ENCODE peak calls at places on chromosomes 6 and 20, in ten cellular contexts. One of them, this sample, is unnamed. For H3K9me3 and H3K36me3, the result is how much of the 10 kb centered on the place peaks cover.

GRCh38 chr20:38863024-38863851 is 57.7 kb downstream of the PPP1R16B start:
- DNase-seq in keratinocyte: no peak
- DNase-seq in endothelial cell of umbilical vein: no peak
- DNase-seq in CD4-positive, CD25-positive, alpha-beta regulatory T cell: peak
- DNase-seq in H1: no peak
- DNase-seq in upper lobe of right lung: no peak
- DNase-seq in tibial artery: no peak
- DNase-seq in cardiac muscle cell: no peak
- DNase-seq in fibroblast of lung: no peak
- DNase-seq in heart left ventricle: no peak
- DNase-seq in this sample: no peak

GRCh38 chr6:17291778-17292177 is 10.6 kb downstream of the RBM24 start:
- DNase-seq in keratinocyte: no peak
- DNase-seq in endothelial cell of umbilical vein: no peak
- DNase-seq in CD4-positive, CD25-positive, alpha-beta regulatory T cell: no peak
- DNase-seq in H1: no peak
- DNase-seq in upper lobe of right lung: no peak
- DNase-seq in tibial artery: no peak
- DNase-seq in cardiac muscle cell: no peak
- DNase-seq in fibroblast of lung: no peak
- DNase-seq in heart left ventricle: peak
- DNase-seq in this sample: no peak

GRCh38 chr20:13302647-13303425 is 81.8 kb downstream of the ISM1 start:
- DNase-seq in keratinocyte: no peak
- DNase-seq in endothelial cell of umbilical vein: peak
- DNase-seq in CD4-positive, CD25-positive, alpha-beta regulatory T cell: no peak
- DNase-seq in H1: no peak
- DNase-seq in upper lobe of right lung: no peak
- DNase-seq in tibial artery: no peak
- DNase-seq in cardiac muscle cell: peak
- DNase-seq in fibroblast of lung: no peak
- DNase-seq in heart left ventricle: no peak
- DNase-seq in this sample: peak

GRCh38 chr20:18705906-18706305 is 107.7 kb upstream of the SCP2D1 start:
- DNase-seq in keratinocyte: no peak
- DNase-seq in endothelial cell of umbilical vein: no peak
- DNase-seq in CD4-positive, CD25-positive, alpha-beta regulatory T cell: no peak
- DNase-seq in H1: no peak
- DNase-seq in upper lobe of right lung: no peak
- DNase-seq in tibial artery: no peak
- DNase-seq in cardiac muscle cell: no peak
- DNase-seq in fibroblast of lung: no peak
- DNase-seq in heart left ventricle: no peak
- DNase-seq in this sample: no peak

GRCh38 chr6:118705799-118706481 is 54.5 kb upstream of the CEP85L start:
- DNase-seq in keratinocyte: no peak
- DNase-seq in endothelial cell of umbilical vein: peak
- DNase-seq in CD4-positive, CD25-positive, alpha-beta regulatory T cell: no peak
- DNase-seq in H1: peak
- DNase-seq in upper lobe of right lung: no peak
- DNase-seq in tibial artery: no peak
- DNase-seq in cardiac muscle cell: peak
- DNase-seq in fibroblast of lung: peak
- DNase-seq in heart left ventricle: peak
- DNase-seq in this sample: peak

GRCh38 chr6:167044696-167045095 is 45.5 kb downstream of the CEP43 start:
- DNase-seq in keratinocyte: no peak
- DNase-seq in endothelial cell of umbilical vein: no peak
- DNase-seq in CD4-positive, CD25-positive, alpha-beta regulatory T cell: no peak
- DNase-seq in H1: no peak
- DNase-seq in upper lobe of right lung: no peak
- DNase-seq in tibial artery: no peak
- DNase-seq in cardiac muscle cell: no peak
- DNase-seq in fibroblast of lung: peak
- DNase-seq in heart left ventricle: peak
- DNase-seq in this sample: no peak

GRCh38 chr6:131206463-131207251 is 71.4 kb downstream of the AKAP7 start:
- DNase-seq in keratinocyte: no peak
- DNase-seq in endothelial cell of umbilical vein: no peak
- DNase-seq in CD4-positive, CD25-positive, alpha-beta regulatory T cell: no peak
- DNase-seq in H1: no peak
- DNase-seq in upper lobe of right lung: no peak
- DNase-seq in tibial artery: no peak
- DNase-seq in cardiac muscle cell: no peak
- DNase-seq in fibroblast of lung: no peak
- DNase-seq in heart left ventricle: no peak
- DNase-seq in this sample: no peak

GRCh38 chr20:57040924-57041323 is 225.5 kb downstream of the BMP7 start:
- DNase-seq in keratinocyte: no peak
- DNase-seq in endothelial cell of umbilical vein: no peak
- DNase-seq in CD4-positive, CD25-positive, alpha-beta regulatory T cell: no peak
- DNase-seq in H1: no peak
- DNase-seq in upper lobe of right lung: no peak
- DNase-seq in tibial artery: no peak
- DNase-seq in cardiac muscle cell: no peak
- DNase-seq in fibroblast of lung: peak
- DNase-seq in heart left ventricle: no peak
- DNase-seq in this sample: no peak

GRCh38 chr6:30836957-30837356 is 47.4 kb upstream of the DDR1 start:
- DNase-seq in keratinocyte: no peak
- DNase-seq in endothelial cell of umbilical vein: no peak
- DNase-seq in CD4-positive, CD25-positive, alpha-beta regulatory T cell: no peak
- DNase-seq in H1: no peak
- DNase-seq in upper lobe of right lung: no peak
- DNase-seq in tibial artery: no peak
- DNase-seq in cardiac muscle cell: no peak
- DNase-seq in fibroblast of lung: peak
- DNase-seq in heart left ventricle: no peak
- DNase-seq in this sample: no peak

GRCh38 chr6:43427406-43428111 is at the start of gene ABCC10:
- DNase-seq in keratinocyte: peak
- DNase-seq in endothelial cell of umbilical vein: peak
- DNase-seq in CD4-positive, CD25-positive, alpha-beta regulatory T cell: peak
- DNase-seq in H1: peak
- DNase-seq in upper lobe of right lung: peak
- DNase-seq in tibial artery: peak
- DNase-seq in cardiac muscle cell: peak
- DNase-seq in fibroblast of lung: peak
- DNase-seq in heart left ventricle: peak
- DNase-seq in this sample: peak

GRCh38 chr6:40688214-40688761 is 101.1 kb upstream of the LRFN2 start:
- DNase-seq in keratinocyte: no peak
- DNase-seq in endothelial cell of umbilical vein: no peak
- DNase-seq in CD4-positive, CD25-positive, alpha-beta regulatory T cell: no peak
- DNase-seq in H1: no peak
- DNase-seq in upper lobe of right lung: no peak
- DNase-seq in tibial artery: no peak
- DNase-seq in cardiac muscle cell: no peak
- DNase-seq in fibroblast of lung: peak
- DNase-seq in heart left ventricle: no peak
- DNase-seq in this sample: no peak

GRCh38 chr6:99521557-99522286 is 6.5 kb upstream of the USP45 start:
- DNase-seq in keratinocyte: no peak
- DNase-seq in endothelial cell of umbilical vein: no peak
- DNase-seq in CD4-positive, CD25-positive, alpha-beta regulatory T cell: no peak
- DNase-seq in H1: no peak
- DNase-seq in upper lobe of right lung: no peak
- DNase-seq in tibial artery: peak
- DNase-seq in cardiac muscle cell: peak
- DNase-seq in fibroblast of lung: peak
- DNase-seq in heart left ventricle: no peak
- DNase-seq in this sample: no peak

GRCh38 chr6:147397306-147397705 is 111.2 kb upstream of the SAMD5 start:
- DNase-seq in keratinocyte: no peak
- DNase-seq in endothelial cell of umbilical vein: no peak
- DNase-seq in CD4-positive, CD25-positive, alpha-beta regulatory T cell: no peak
- DNase-seq in H1: no peak
- DNase-seq in upper lobe of right lung: no peak
- DNase-seq in tibial artery: no peak
- DNase-seq in cardiac muscle cell: no peak
- DNase-seq in fibroblast of lung: peak
- DNase-seq in heart left ventricle: no peak
- DNase-seq in this sample: no peak

GRCh38 chr6:132218063-132218696 is 183.1 kb downstream of the MOXD1 start:
- DNase-seq in keratinocyte: no peak
- DNase-seq in endothelial cell of umbilical vein: peak
- DNase-seq in CD4-positive, CD25-positive, alpha-beta regulatory T cell: no peak
- DNase-seq in H1: no peak
- DNase-seq in upper lobe of right lung: no peak
- DNase-seq in tibial artery: no peak
- DNase-seq in cardiac muscle cell: peak
- DNase-seq in fibroblast of lung: peak
- DNase-seq in heart left ventricle: no peak
- DNase-seq in this sample: no peak

GRCh38 chr6:27452496-27452897 is 20.4 kb downstream of the ZNF184 start:
- DNase-seq in keratinocyte: no peak
- DNase-seq in endothelial cell of umbilical vein: no peak
- DNase-seq in CD4-positive, CD25-positive, alpha-beta regulatory T cell: no peak
- DNase-seq in H1: no peak
- DNase-seq in upper lobe of right lung: no peak
- DNase-seq in tibial artery: no peak
- DNase-seq in cardiac muscle cell: no peak
- DNase-seq in fibroblast of lung: peak
- DNase-seq in heart left ventricle: no peak
- DNase-seq in this sample: peak

GRCh38 chr6:27448456-27448855 is 24.4 kb downstream of the ZNF184 start:
- DNase-seq in keratinocyte: no peak
- DNase-seq in endothelial cell of umbilical vein: no peak
- DNase-seq in CD4-positive, CD25-positive, alpha-beta regulatory T cell: no peak
- DNase-seq in H1: no peak
- DNase-seq in upper lobe of right lung: no peak
- DNase-seq in tibial artery: no peak
- DNase-seq in cardiac muscle cell: no peak
- DNase-seq in fibroblast of lung: no peak
- DNase-seq in heart left ventricle: no peak
- DNase-seq in this sample: no peak

GRCh38 chr6:27451660-27452390 is 21.1 kb downstream of the ZNF184 start:
- DNase-seq in keratinocyte: no peak
- DNase-seq in endothelial cell of umbilical vein: no peak
- DNase-seq in CD4-positive, CD25-positive, alpha-beta regulatory T cell: no peak
- DNase-seq in H1: no peak
- DNase-seq in upper lobe of right lung: no peak
- DNase-seq in tibial artery: no peak
- DNase-seq in cardiac muscle cell: no peak
- DNase-seq in fibroblast of lung: no peak
- DNase-seq in heart left ventricle: no peak
- DNase-seq in this sample: no peak
- H3K9me3 ChIP-seq in keratinocyte: under half
- H3K9me3 ChIP-seq in endothelial cell of umbilical vein: under half
- H3K9me3 ChIP-seq in CD4-positive, CD25-positive, alpha-beta regulatory T cell: half or more
- H3K9me3 ChIP-seq in H1: half or more
- H3K9me3 ChIP-seq in upper lobe of right lung: half or more
- H3K9me3 ChIP-seq in tibial artery: half or more
- H3K9me3 ChIP-seq in cardiac muscle cell: under half
- H3K9me3 ChIP-seq in fibroblast of lung: under half
- H3K9me3 ChIP-seq in heart left ventricle: under half
- H3K9me3 ChIP-seq in this sample: under half

GRCh38 chr20:49592120-49592519 is 24.2 kb upstream of the PTGIS start:
- DNase-seq in keratinocyte: no peak
- DNase-seq in endothelial cell of umbilical vein: no peak
- DNase-seq in CD4-positive, CD25-positive, alpha-beta regulatory T cell: no peak
- DNase-seq in H1: no peak
- DNase-seq in upper lobe of right lung: no peak
- DNase-seq in tibial artery: no peak
- DNase-seq in cardiac muscle cell: no peak
- DNase-seq in fibroblast of lung: no peak
- DNase-seq in heart left ventricle: no peak
- DNase-seq in this sample: no peak
- H3K36me3 ChIP-seq in keratinocyte: under half
- H3K36me3 ChIP-seq in endothelial cell of umbilical vein: under half
- H3K36me3 ChIP-seq in CD4-positive, CD25-positive, alpha-beta regulatory T cell: under half
- H3K36me3 ChIP-seq in H1: under half
- H3K36me3 ChIP-seq in upper lobe of right lung: under half
- H3K36me3 ChIP-seq in tibial artery: under half
- H3K36me3 ChIP-seq in cardiac muscle cell: under half
- H3K36me3 ChIP-seq in fibroblast of lung: under half
- H3K36me3 ChIP-seq in heart left ventricle: under half
- H3K36me3 ChIP-seq in this sample: under half

DNA sequence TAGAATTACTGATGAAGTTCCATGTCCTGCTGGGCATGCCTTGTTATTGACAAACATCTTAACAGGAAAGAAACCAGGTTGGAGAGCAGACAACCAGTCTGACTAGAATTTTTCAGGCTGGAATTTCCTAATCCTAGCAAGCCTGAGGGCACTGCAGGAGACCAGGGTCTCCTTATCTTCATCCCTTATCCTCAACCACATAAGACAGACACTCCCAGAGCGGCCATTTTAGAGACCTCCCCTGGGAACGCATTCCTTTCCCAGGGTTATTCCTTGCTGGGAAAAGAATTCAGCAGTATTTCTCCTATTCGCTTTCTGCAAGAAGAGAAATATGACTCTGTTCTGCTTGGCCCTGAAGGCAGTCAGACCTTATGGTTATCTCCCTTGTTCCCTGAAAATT is 803.7 kb downstream of the GRIK2 start:
- DNase-seq in keratinocyte: no peak
- DNase-seq in endothelial cell of umbilical vein: no peak
- DNase-seq in CD4-positive, CD25-positive, alpha-beta regulatory T cell: no peak
- DNase-seq in H1: no peak
- DNase-seq in upper lobe of right lung: no peak
- DNase-seq in tibial artery: no peak
- DNase-seq in cardiac muscle cell: no peak
- DNase-seq in fibroblast of lung: no peak
- DNase-seq in heart left ventricle: no peak
- DNase-seq in this sample: no peak
- H3K9me3 ChIP-seq in keratinocyte: under half
- H3K9me3 ChIP-seq in endothelial cell of umbilical vein: under half
- H3K9me3 ChIP-seq in CD4-positive, CD25-positive, alpha-beta regulatory T cell: under half
- H3K9me3 ChIP-seq in H1: under half
- H3K9me3 ChIP-seq in upper lobe of right lung: under half
- H3K9me3 ChIP-seq in tibial artery: under half
- H3K9me3 ChIP-seq in cardiac muscle cell: under half
- H3K9me3 ChIP-seq in fibroblast of lung: under half
- H3K9me3 ChIP-seq in heart left ventricle: under half
- H3K9me3 ChIP-seq in this sample: under half

GRCh38 chr20:58899518-58899917 is 47.0 kb downstream of the GNAS start:
- DNase-seq in keratinocyte: no peak
- DNase-seq in endothelial cell of umbilical vein: no peak
- DNase-seq in CD4-positive, CD25-positive, alpha-beta regulatory T cell: no peak
- DNase-seq in H1: no peak
- DNase-seq in upper lobe of right lung: no peak
- DNase-seq in tibial artery: no peak
- DNase-seq in cardiac muscle cell: no peak
- DNase-seq in fibroblast of lung: no peak
- DNase-seq in heart left ventricle: no peak
- DNase-seq in this sample: no peak
- H3K36me3 ChIP-seq in keratinocyte: under half
- H3K36me3 ChIP-seq in endothelial cell of umbilical vein: under half
- H3K36me3 ChIP-seq in CD4-positive, CD25-positive, alpha-beta regulatory T cell: half or more
- H3K36me3 ChIP-seq in H1: under half
- H3K36me3 ChIP-seq in upper lobe of right lung: under half
- H3K36me3 ChIP-seq in tibial artery: under half
- H3K36me3 ChIP-seq in cardiac muscle cell: under half
- H3K36me3 ChIP-seq in fibroblast of lung: under half
- H3K36me3 ChIP-seq in heart left ventricle: half or more
- H3K36me3 ChIP-seq in this sample: half or more

DNA sequence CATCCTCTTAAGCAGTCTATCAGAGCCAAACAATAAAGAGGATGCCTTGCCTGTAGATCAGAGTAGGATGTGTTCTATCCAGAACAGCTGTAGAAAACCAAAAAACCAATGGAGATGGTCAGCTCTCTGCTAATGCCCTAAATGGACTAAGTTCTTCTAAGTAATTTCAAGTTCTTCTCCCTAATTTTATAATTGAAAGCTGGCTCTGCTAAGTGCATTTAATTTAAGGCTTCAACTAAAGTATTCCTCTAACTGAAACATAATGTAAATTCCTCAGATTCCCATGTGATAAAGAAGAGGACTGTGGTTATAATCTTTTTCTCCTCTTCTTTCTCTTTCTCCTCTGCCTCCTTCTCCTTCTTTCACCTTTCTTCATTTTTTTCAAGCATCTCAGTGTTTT is 709.5 kb downstream of the KIF16B start:
- DNase-seq in keratinocyte: no peak
- DNase-seq in endothelial cell of umbilical vein: no peak
- DNase-seq in CD4-positive, CD25-positive, alpha-beta regulatory T cell: no peak
- DNase-seq in H1: no peak
- DNase-seq in upper lobe of right lung: no peak
- DNase-seq in tibial artery: no peak
- DNase-seq in cardiac muscle cell: no peak
- DNase-seq in fibroblast of lung: no peak
- DNase-seq in heart left ventricle: no peak
- DNase-seq in this sample: no peak
- H3K9me3 ChIP-seq in keratinocyte: under half
- H3K9me3 ChIP-seq in endothelial cell of umbilical vein: under half
- H3K9me3 ChIP-seq in CD4-positive, CD25-positive, alpha-beta regulatory T cell: under half
- H3K9me3 ChIP-seq in H1: under half
- H3K9me3 ChIP-seq in upper lobe of right lung: under half
- H3K9me3 ChIP-seq in tibial artery: under half
- H3K9me3 ChIP-seq in cardiac muscle cell: under half
- H3K9me3 ChIP-seq in fibroblast of lung: under half
- H3K9me3 ChIP-seq in heart left ventricle: under half
- H3K9me3 ChIP-seq in this sample: under half